ENCODE peak calls at places on chromosomes 4 and X, in eight cellular contexts. Q is thoracic aorta; D is nucleus accumbens; E is fibroblast of the aortic adventitia; W is ELR; O is stimulated activated CD8-positive, alpha-beta memory T cell treated with anti-CD3 and anti-CD28 coated beads, Interleukin-15, amount 100 ng/mL, for 24 hours; B is fibroblast of gingiva; N is uterus. M is an unnamed sample.

GRCh38 chr4:40924096-40924792 is 174.5 kb downstream of the NSUN7 start:
- DNase-seq in O (peak), E (peak), D (peak), N (peak), W (peak), Q (no peak), B (peak), M (peak)

GRCh38 chrX:49995795-49996455 is 73.5 kb downstream of the CLCN5 start:
- DNase-seq in D (no peak), B (peak), E (no peak), W (no peak), O (no peak), Q (no peak), N (no peak), M (no peak)

GRCh38 chrX:41108007-41108683 is 22.9 kb downstream of the USP9X start:
- DNase-seq in E (no peak), N (no peak), W (peak), B (no peak), D (no peak), Q (no peak), O (no peak), M (no peak)

GRCh38 chrX:144616317-144616716 is 631.0 kb upstream of the SPANXN1 start:
- DNase-seq in N (no peak), W (no peak), O (no peak), Q (no peak), B (no peak), D (no peak), E (no peak), M (no peak)

GRCh38 chr4:26345541-26345940 is 24.7 kb downstream of the RBPJ start:
- DNase-seq in E (no peak), B (no peak), N (no peak), O (no peak), W (no peak), D (no peak), Q (no peak), M (no peak)

GRCh38 chr4:183675625-183676024 is 16.5 kb downstream of the TRAPPC11 start:
- DNase-seq in B (peak), W (no peak), O (no peak), Q (no peak), E (peak), N (no peak), D (no peak), M (no peak)

GRCh38 chr4:185374573-185374972 is 21.2 kb downstream of the LRP2BP start:
- DNase-seq in E (no peak), O (no peak), W (no peak), B (no peak), N (no peak), D (no peak), Q (no peak), M (no peak)

GRCh38 chrX:118484216-118484903 is 11.3 kb upstream of the DOCK11 start:
- DNase-seq in B (no peak), O (no peak), Q (no peak), D (no peak), N (no peak), W (peak), E (no peak), M (no peak)

GRCh38 chr4:153197301-153197700 is 6.9 kb upstream of the TRIM2 start:
- DNase-seq in Q (no peak), N (no peak), O (no peak), B (no peak), D (no peak), W (no peak), E (no peak), M (no peak)

GRCh38 chr4:186169333-186169941 is 21.9 kb upstream of the CYP4V2 start:
- DNase-seq in N (no peak), B (no peak), O (no peak), D (no peak), Q (no peak), W (no peak), E (no peak), M (no peak)

GRCh38 chrX:118226060-118226428 is 109.4 kb upstream of the KLHL13 start:
- DNase-seq in Q (no peak), E (peak), N (no peak), B (peak), D (no peak), W (peak), O (no peak), M (no peak)

GRCh38 chr4:72031868-72032619 is at the start of gene NPFFR2:
- DNase-seq in B (no peak), Q (no peak), W (peak), N (no peak), D (peak), O (no peak), E (peak), M (peak)

GRCh38 chr4:2248044-2248780 is 6.3 kb upstream of the HAUS3 start:
- DNase-seq in B (no peak), W (no peak), O (no peak), N (no peak), E (no peak), D (no peak), Q (no peak), M (no peak)

GRCh38 chr4:173845580-173845979 is 315.6 kb upstream of the HAND2 start:
- DNase-seq in D (no peak), W (no peak), B (no peak), N (no peak), E (peak), O (no peak), Q (no peak), M (no peak)

GRCh38 chrX:111892375-111892774 is 16.4 kb downstream of the TRPC5OS start:
- DNase-seq in D (no peak), N (no peak), Q (no peak), E (no peak), W (no peak), O (no peak), B (no peak), M (no peak)

GRCh38 chr4:37666625-37667071 is 19.5 kb downstream of the RELL1 start:
- DNase-seq in N (peak), O (no peak), D (no peak), W (peak), E (peak), Q (peak), B (peak), M (no peak)